ENCODE peak calls at places on chromosomes 5 and 9, in ten cellular contexts. X is AG09319, P is glomerular endothelial cell, Z is C1 segment of cervical spinal cord, C is amniotic stem cell, G is brain microvascular endothelial cell, K is HT1080, E is Peyer's patch, F is cardiac muscle cell, T is GM18507. D is an unnamed sample.

GRCh38 chr9:69385474-69386091 is 60.6 kb downstream of the ENTREP1 start:
- DNase-seq in X (no peak), P (no peak), Z (no peak), C (no peak), G (no peak), K (no peak), E (no peak), F (no peak), T (no peak), D (no peak)

GRCh38 chr9:135478858-135479468 is 619 bp upstream of the PPP1R26 start:
- DNase-seq in X (no peak), P (no peak), Z (no peak), C (no peak), G (no peak), K (no peak), E (peak; percentile 70), F (peak; percentile 20), T (no peak), D (peak; percentile 51)

GRCh38 chr5:139861021-139861888 is 65.6 kb downstream of the PSD2 start:
- DNase-seq in X (no peak), P (no peak), Z (no peak), C (no peak), G (no peak), K (no peak), E (no peak), F (no peak), T (no peak), D (no peak)

GRCh38 chr5:58933891-58934628 is 351.2 kb downstream of the RAB3C start:
- DNase-seq in X (no peak), P (no peak), Z (no peak), C (no peak), G (no peak), K (no peak), E (no peak), F (no peak), T (no peak), D (no peak)

GRCh38 chr5:125409496-125410351 is 663.3 kb upstream of the ZNF608 start:
- DNase-seq in X (no peak), P (no peak), Z (no peak), C (no peak), G (no peak), K (no peak), E (no peak), F (no peak), T (no peak), D (no peak)

GRCh38 chr5:151234476-151235238 is 10.8 kb upstream of the CCDC69 start:
- DNase-seq in X (peak; percentile 23), P (no peak), Z (no peak), C (no peak), G (peak; percentile 38), K (peak; percentile 54), E (peak; percentile 88), F (peak; percentile 96), T (no peak), D (peak; percentile 62)

GRCh38 chr9:118529210-118529609 is 825.0 kb downstream of the TLR4 start:
- DNase-seq in X (no peak), P (peak; percentile 93), Z (no peak), C (no peak), G (peak; percentile 75), K (peak; percentile 77), E (no peak), F (peak; percentile 4), T (no peak), D (no peak)

GRCh38 chr9:13358128-13358527 is 78.6 kb upstream of the MPDZ start:
- DNase-seq in X (no peak), P (no peak), Z (no peak), C (peak; percentile 25), G (peak; percentile 80), K (peak; percentile 68), E (no peak), F (peak; percentile 85), T (no peak), D (peak; percentile 40)

GRCh38 chr5:150153957-150154617 is 1.6 kb downstream of the PDGFRB start:
- DNase-seq in X (no peak), P (no peak), Z (no peak), C (peak; percentile 55), G (peak; percentile 85), K (no peak), E (no peak), F (peak; percentile 77), T (no peak), D (peak; percentile 64)

GRCh38 chr5:2697446-2698200 is 53.9 kb downstream of the IRX2 start:
- DNase-seq in X (no peak), P (no peak), Z (no peak), C (no peak), G (no peak), K (peak; percentile 24), E (no peak), F (no peak), T (no peak), D (no peak)

GRCh38 chr9:130698514-130698913 is 4.9 kb downstream of the EXOSC2 start:
- DNase-seq in X (no peak), P (no peak), Z (no peak), C (no peak), G (no peak), K (peak; percentile 43), E (no peak), F (peak; percentile 47), T (no peak), D (no peak)

GRCh38 chr5:109411627-109412026 is 1.9 kb upstream of the PJA2 start:
- DNase-seq in X (peak; percentile 57), P (peak; percentile 82), Z (no peak), C (peak; percentile 83), G (peak; percentile 86), K (peak; percentile 88), E (no peak), F (peak; percentile 86), T (no peak), D (peak; percentile 48)

D was measured in AG08396.